ENCODE peak calls at places on chromosomes 13 and 19, in ten cellular contexts. H, V, A, X, W, J, D, G, U and S are unnamed samples.

GRCh38 chr19:4067396-4068057 is 828 bp upstream of the ZBTB7A start:
- DNase-seq in X (peak; percentile 56), H (no peak), J (no peak), V (no peak), A (no peak), D (no peak), W (peak; percentile 55), U (no peak), G (peak; percentile 87), S (no peak)

GRCh38 chr19:31352296-31352781 is 3.1 kb upstream of the TSHZ3 start:
- DNase-seq in J (no peak), G (no peak), V (no peak), U (no peak), X (no peak), H (no peak), A (no peak), D (no peak), W (no peak), S (no peak)

GRCh38 chr19:50461066-50461875 is 15.0 kb upstream of the EMC10 start:
- DNase-seq in G (no peak), A (peak; percentile 66), U (peak; percentile 48), D (no peak), J (no peak), V (peak; percentile 68), H (peak; percentile 28), X (peak; percentile 68), W (no peak), S (peak; percentile 26)

GRCh38 chr19:23801798-23802197 is 43.1 kb upstream of the ZNF681 start:
- DNase-seq in W (no peak), J (no peak), D (no peak), H (no peak), U (no peak), X (no peak), A (no peak), V (no peak), G (no peak), S (no peak)

GRCh38 chr19:52397310-52398090 is at the start of gene ZNF528:
- DNase-seq in G (peak; percentile 99), A (peak; percentile 98), J (peak; percentile 97), H (peak; percentile 89), V (peak; percentile 94), U (peak; percentile 96), D (peak; percentile 88), W (peak; percentile 75), X (peak; percentile 98), S (peak; percentile 86)

GRCh38 chr13:30338952-30339351 is 31.6 kb upstream of the KATNAL1 start:
- DNase-seq in X (no peak), V (no peak), A (no peak), U (no peak), G (no peak), H (no peak), W (no peak), J (no peak), D (no peak), S (no peak)

GRCh38 chr13:24142886-24143285 is 17.6 kb upstream of the SPATA13 start:
- DNase-seq in H (no peak), X (no peak), D (no peak), G (no peak), A (no peak), J (no peak), V (no peak), U (no peak), W (no peak), S (no peak)

GRCh38 chr19:5926641-5927438 is 12.8 kb downstream of the CAPS start:
- DNase-seq in G (no peak), A (no peak), U (peak; percentile 64), D (no peak), W (no peak), H (no peak), X (peak; percentile 75), V (peak; percentile 94), J (peak; percentile 83), S (no peak)

GRCh38 chr19:18500376-18500775 is 21.5 kb downstream of the ELL start:
- DNase-seq in D (no peak), J (no peak), U (no peak), G (no peak), V (no peak), W (no peak), X (no peak), H (no peak), A (no peak), S (no peak)

GRCh38 chr13:106566682-106567420 is 1.1 kb downstream of the ARGLU1 start:
- DNase-seq in W (peak; percentile 18), D (no peak), H (no peak), V (peak; percentile 61), J (peak; percentile 80), A (peak; percentile 69), X (peak; percentile 74), G (no peak), U (peak; percentile 64), S (peak; percentile 8)

GRCh38 chr19:15428956-15429824 is 10.4 kb upstream of the AKAP8L start:
- DNase-seq in U (no peak), W (no peak), V (no peak), X (peak; percentile 50), G (no peak), D (no peak), A (no peak), J (no peak), H (no peak), S (no peak)

GRCh38 chr13:36997716-36998427 is 1.3 kb downstream of the ALG5 start:
- DNase-seq in G (no peak), X (no peak), H (no peak), A (no peak), V (no peak), W (no peak), U (no peak), J (no peak), D (no peak), S (no peak)

GRCh38 chr19:2973229-2973628 is 4.1 kb upstream of the TLE6 start:
- DNase-seq in V (no peak), A (no peak), G (no peak), W (no peak), U (peak; percentile 66), J (peak; percentile 73), D (no peak), H (no peak), X (peak; percentile 82), S (no peak)

GRCh38 chr19:43532571-43532961 is 422 bp upstream of the ZNF575 start:
- DNase-seq in V (no peak), U (no peak), W (peak; percentile 36), X (peak; percentile 78), H (no peak), D (no peak), A (peak; percentile 74), J (peak; percentile 79), G (peak; percentile 82), S (no peak)

GRCh38 chr19:16527334-16527935 is 14.8 kb downstream of the CHERP start:
- DNase-seq in H (no peak), U (no peak), D (no peak), W (no peak), X (no peak), J (no peak), G (no peak), A (no peak), V (no peak), S (no peak)
- H3K4me3 ChIP-seq in H (no peak overlapping the region), U (no peak overlapping the region), D (no peak overlapping the region), W (no peak overlapping the region), X (no peak overlapping the region), J (no peak overlapping the region), G (no peak overlapping the region), A (no peak overlapping the region), V (no peak overlapping the region), S (no peak overlapping the region)

DNA sequence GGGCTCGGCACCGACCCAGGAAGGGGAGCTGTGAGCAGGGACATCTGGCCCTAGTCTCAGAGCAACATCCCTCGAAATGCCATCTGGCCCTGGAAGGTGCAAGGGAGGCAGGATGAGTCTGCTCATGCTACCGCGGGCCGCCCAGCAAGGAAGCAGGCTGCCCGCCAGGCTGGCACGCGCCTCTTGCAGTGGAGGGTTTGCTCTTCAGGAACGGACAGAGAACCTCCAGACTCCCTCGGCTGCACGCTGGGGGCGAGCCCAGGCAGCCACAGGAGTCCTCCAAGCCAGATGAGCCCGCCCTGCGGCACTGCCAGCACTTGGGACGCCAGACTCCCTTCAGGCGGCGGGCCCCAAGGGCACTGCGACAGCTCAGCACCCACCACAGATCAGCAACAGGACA is 10.1 kb upstream of the ATP8B3 start:
- DNase-seq in J (no peak), D (no peak), H (no peak), A (peak; percentile 82), X (no peak), V (no peak), U (no peak), G (no peak), W (no peak), S (no peak)
- H3K36me3 ChIP-seq in J (peaks cover 87% of the 10 kb centered on the region), D (peaks cover 61% of the 10 kb centered on the region), H (peaks cover 18% of the 10 kb centered on the region), A (no peaks in the 10 kb centered on the region), X (peaks cover 92% of the 10 kb centered on the region), V (peaks cover 83% of the 10 kb centered on the region), U (peaks cover 3% of the 10 kb centered on the region), G (peaks cover 9% of the 10 kb centered on the region), W (peaks cover 32% of the 10 kb centered on the region), S (peaks cover 70% of the 10 kb centered on the region)

DNA sequence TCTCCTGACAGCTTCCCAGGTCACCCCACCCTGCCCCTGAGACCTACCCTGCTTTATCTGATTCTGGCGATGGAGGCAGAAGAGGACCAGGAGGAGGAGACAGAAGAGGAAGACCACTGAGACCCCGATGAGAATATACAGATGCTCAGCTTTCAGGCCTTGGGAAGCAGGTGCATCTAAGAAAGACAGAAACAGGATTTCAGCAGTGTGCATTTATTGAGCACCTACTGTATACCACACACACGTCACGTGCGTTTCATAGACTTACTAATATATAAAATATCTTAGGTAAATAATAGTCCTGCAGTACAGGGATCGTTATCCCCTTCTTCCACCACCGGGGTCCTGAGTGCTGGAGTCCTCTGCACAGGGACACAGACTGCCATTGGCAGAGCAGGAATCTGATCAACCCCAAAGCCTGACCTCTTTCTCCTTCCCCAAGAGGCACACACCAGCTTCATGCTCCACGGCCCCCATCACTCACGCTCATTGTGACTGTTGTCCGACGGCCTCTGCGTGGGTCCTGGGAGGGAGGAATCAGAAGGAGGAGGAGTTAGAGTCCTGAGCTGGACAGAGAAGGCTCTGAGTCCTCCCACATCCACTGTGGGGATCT is 8.2 kb downstream of the LAIR1 start:
- DNase-seq in D (no peak), W (no peak), H (no peak), G (no peak), X (no peak), U (no peak), J (no peak), A (no peak), V (no peak), S (no peak)
- H3K27ac ChIP-seq in D (no peak overlapping the region), W (no peak overlapping the region), H (no peak overlapping the region), G (no peak overlapping the region), X (no peak overlapping the region), U (no peak overlapping the region), J (no peak overlapping the region), A (no peak overlapping the region), V (no peak overlapping the region), S (no peak overlapping the region)

GRCh38 chr19:57978586-57979289 is 4.4 kb upstream of the C19orf18 start:
- DNase-seq in H (no peak), D (no peak), J (no peak), W (no peak), G (no peak), U (no peak), V (peak; percentile 32), X (no peak), A (no peak), S (no peak)

DNA sequence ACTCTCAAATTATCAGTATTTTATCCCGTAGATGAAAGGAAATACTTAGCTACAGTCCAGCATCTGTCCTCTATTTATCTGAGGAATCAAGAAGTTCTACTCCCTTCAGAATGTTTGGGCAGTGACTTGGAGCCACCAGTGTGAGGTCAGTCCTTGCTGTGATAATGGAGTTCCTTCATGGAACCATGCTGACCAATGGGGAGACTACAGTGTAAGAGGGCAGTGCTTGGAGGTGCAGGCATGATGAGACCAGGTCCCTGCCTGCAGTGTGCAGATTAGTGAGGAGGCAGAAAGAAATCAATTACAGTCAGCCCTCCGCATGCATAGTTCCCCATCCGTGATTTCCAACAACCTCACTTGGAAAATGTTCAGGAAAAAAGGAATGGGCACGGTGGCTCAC is at the start of gene C19orf18:
- DNase-seq in A (no peak), D (no peak), X (no peak), V (no peak), J (no peak), W (no peak), U (no peak), H (no peak), G (no peak), S (no peak)
- H3K4me3 ChIP-seq in A (no peak within 1 kb of the TSS), D (no peak within 1 kb of the TSS), X (no peak within 1 kb of the TSS), V (peak within 1 kb of the TSS; percentile 62), J (no peak within 1 kb of the TSS), W (no peak within 1 kb of the TSS), U (no peak within 1 kb of the TSS), H (no peak within 1 kb of the TSS), G (no peak within 1 kb of the TSS), S (no peak within 1 kb of the TSS)